ENCODE peak calls at places on chromosomes 2 and 18, in seven cellular contexts. C is GM19239; P is activated T-cell treated with anti-CD3 and anti-CD28 coated beads, Interleukin-2, amount 50 U/mL, for 72 hours; S is activated CD4-positive, alpha-beta memory T cell treated with anti-CD3 and anti-CD28 coated beads for 36 hours; D is LHCN-M2; K is iPS-NIHi11; G is H54. H is an unnamed sample.

GRCh38 chr2:201759567-201759966 is 21.2 kb downstream of the ALS2 start:
- DNase-seq in C (no peak), P (no peak), S (no peak), D (no peak), K (no peak), G (no peak), H (no peak)

GRCh38 chr2:196926562-196927317 is at the start of gene PGAP1:
- DNase-seq in C (peak; percentile 67), P (peak; percentile 95), S (peak; percentile 93), D (peak; percentile 91), K (peak; percentile 93), G (peak; percentile 90), H (peak; percentile 92)

GRCh38 chr2:66930499-66931165 is 466.5 kb upstream of the ETAA1 start:
- DNase-seq in C (no peak), P (no peak), S (no peak), D (no peak), K (no peak), G (no peak), H (no peak)

GRCh38 chr2:218006741-218007140 is 3.9 kb upstream of the TNS1 start:
- DNase-seq in C (no peak), P (no peak), S (no peak), D (peak; percentile 71), K (no peak), G (no peak), H (no peak)

GRCh38 chr18:34957119-34957863 is 83.9 kb upstream of the MAPRE2 start:
- DNase-seq in C (no peak), P (no peak), S (no peak), D (no peak), K (no peak), G (no peak), H (no peak)

GRCh38 chr2:28821295-28821958 is 10.8 kb downstream of the SPDYA start:
- DNase-seq in C (peak; percentile 4), P (peak; percentile 62), S (peak; percentile 62), D (peak; percentile 49), K (peak; percentile 49), G (no peak), H (peak; percentile 36)

GRCh38 chr2:72954376-72955187 is 37.3 kb downstream of the EMX1 start:
- DNase-seq in C (no peak), P (no peak), S (no peak), D (peak; percentile 22), K (no peak), G (no peak), H (no peak)

GRCh38 chr2:166184789-166185188 is 57.0 kb upstream of the SCN1A start:
- DNase-seq in C (no peak), P (no peak), S (no peak), D (no peak), K (no peak), G (no peak), H (no peak)

GRCh38 chr2:232013701-232014353 is 52.3 kb downstream of the DIS3L2 start:
- DNase-seq in C (no peak), P (no peak), S (peak; percentile 11), D (peak; percentile 94), K (no peak), G (peak; percentile 61), H (no peak)

GRCh38 chr2:45643543-45644542 is 7.6 kb upstream of the PRKCE start:
- DNase-seq in C (peak; percentile 71), P (peak; percentile 73), S (peak; percentile 76), D (peak; percentile 35), K (peak; percentile 95), G (peak; percentile 89), H (peak; percentile 90)

GRCh38 chr2:240123821-240124650 is 12.1 kb downstream of the COPS9 start:
- DNase-seq in C (no peak), P (no peak), S (no peak), D (no peak), K (no peak), G (no peak), H (no peak)

GRCh38 chr2:226638576-226638975 is 161.0 kb downstream of the IRS1 start:
- DNase-seq in C (no peak), P (no peak), S (no peak), D (no peak), K (no peak), G (no peak), H (no peak)

GRCh38 chr2:52857722-52858121 is 909.9 kb upstream of the CHAC2 start:
- DNase-seq in C (no peak), P (no peak), S (no peak), D (no peak), K (no peak), G (no peak), H (no peak)

GRCh38 chr2:12493031-12493513 is 223.7 kb upstream of the TRIB2 start:
- DNase-seq in C (no peak), P (peak; percentile 50), S (peak; percentile 82), D (peak; percentile 22), K (no peak), G (peak; percentile 66), H (no peak)

GRCh38 chr2:42048318-42049251 is 764 bp downstream of the PKDCC start:
- DNase-seq in C (no peak), P (no peak), S (no peak), D (no peak), K (peak; percentile 62), G (no peak), H (no peak)

GRCh38 chr18:29057703-29058102 is 880.8 kb upstream of the CDH2 start:
- DNase-seq in C (no peak), P (no peak), S (no peak), D (no peak), K (no peak), G (no peak), H (no peak)

GRCh38 chr2:72527424-72527823 is 298.4 kb downstream of the EXOC6B start:
- DNase-seq in C (no peak), P (no peak), S (no peak), D (no peak), K (no peak), G (no peak), H (no peak)

GRCh38 chr18:78903436-78904178 is 76.0 kb upstream of the SALL3 start:
- DNase-seq in C (no peak), P (no peak), S (no peak), D (no peak), K (no peak), G (no peak), H (no peak)

GRCh38 chr2:7014201-7014640 is 97.0 kb downstream of the RNF144A start:
- DNase-seq in C (no peak), P (peak; percentile 8), S (peak; percentile 29), D (no peak), K (peak; percentile 35), G (no peak), H (no peak)

GRCh38 chr2:71930073-71930681 is 217.5 kb downstream of the CYP26B1 start:
- DNase-seq in C (no peak), P (no peak), S (no peak), D (no peak), K (no peak), G (no peak), H (no peak)

H was measured in GM13977.